ENCODE peak calls at places on chromosome 12, in five cellular contexts. H, P, G, Z and I are unnamed samples.

GRCh38 chr12:77256924-77257323 is 191.6 kb upstream of the E2F7 start:
- DNase-seq in Z (no peak), P (no peak), H (peak; percentile 11), G (no peak), I (no peak)

GRCh38 chr12:79275631-79276030 is 411.1 kb downstream of the SYT1 start:
- DNase-seq in H (peak; percentile 29), P (no peak), Z (no peak), G (no peak), I (no peak)

GRCh38 chr12:19431407-19432308 is 7.6 kb upstream of the AEBP2 start:
- DNase-seq in H (peak; percentile 87), P (no peak), G (no peak), Z (no peak), I (no peak)

GRCh38 chr12:63103489-63104131 is 47.4 kb downstream of the AVPR1A start:
- DNase-seq in H (no peak), G (peak; percentile 46), P (no peak), Z (no peak), I (peak; percentile 8)

GRCh38 chr12:64696065-64696741 is 63.0 kb downstream of the GNS start:
- DNase-seq in G (peak; percentile 37), Z (no peak), H (no peak), P (no peak), I (peak; percentile 27)

GRCh38 chr12:9647825-9648700 is 21.4 kb upstream of the CLEC2D start:
- DNase-seq in G (peak; percentile 91), P (peak; percentile 93), H (peak; percentile 71), Z (peak; percentile 68), I (peak; percentile 86)

GRCh38 chr12:21818627-21819026 is 44.1 kb upstream of the KCNJ8 start:
- DNase-seq in G (no peak), H (peak; percentile 46), Z (no peak), P (no peak), I (no peak)

GRCh38 chr12:124568431-124569374 is 1.3 kb upstream of the NCOR2 start:
- DNase-seq in G (peak; percentile 80), Z (peak; percentile 67), P (peak; percentile 92), H (peak; percentile 94), I (peak; percentile 78)

GRCh38 chr12:78403136-78403535 is 461.4 kb upstream of the SYT1 start:
- DNase-seq in Z (no peak), P (no peak), H (peak; percentile 94), G (no peak), I (peak; percentile 16)

GRCh38 chr12:106794369-106794768 is 19.9 kb downstream of the RIC8B start:
- DNase-seq in G (no peak), Z (no peak), H (peak; percentile 22), P (no peak), I (no peak)

GRCh38 chr12:1845427-1845826 is 25.1 kb downstream of the LRTM2 start:
- DNase-seq in G (no peak), P (no peak), Z (peak; percentile 3), H (no peak), I (no peak)

GRCh38 chr12:38890102-38890501 is 15.3 kb downstream of the CPNE8 start:
- DNase-seq in P (no peak), G (peak; percentile 11), H (peak; percentile 1), Z (no peak), I (peak; percentile 7)

GRCh38 chr12:108854453-108855283 is 2.7 kb downstream of the SSH1 start:
- DNase-seq in Z (no peak), G (peak; percentile 43), P (peak; percentile 76), H (peak; percentile 100), I (no peak)

GRCh38 chr12:117680311-117680710 is 288.5 kb downstream of the KSR2 start:
- DNase-seq in Z (no peak), G (no peak), H (peak; percentile 53), P (no peak), I (no peak)

GRCh38 chr12:89844539-89844938 is 135.9 kb upstream of the ATP2B1 start:
- DNase-seq in H (no peak), Z (no peak), G (no peak), P (no peak), I (no peak)

GRCh38 chr12:8644345-8645248 is 18.0 kb downstream of the MFAP5 start:
- DNase-seq in H (no peak), P (no peak), Z (no peak), G (no peak), I (no peak)

GRCh38 chr12:91777268-91777997 is 368.2 kb downstream of the BTG1 start:
- DNase-seq in P (no peak), G (peak; percentile 39), H (peak; percentile 37), Z (no peak), I (no peak)

GRCh38 chr12:1907652-1908611 is 10.5 kb downstream of the CACNA2D4 start:
- DNase-seq in P (peak; percentile 49), G (peak; percentile 3), Z (no peak), H (no peak), I (no peak)

GRCh38 chr12:112941528-112942335 is 3.5 kb downstream of the OAS3 start:
- DNase-seq in P (no peak), G (no peak), H (no peak), Z (no peak), I (peak; percentile 48)

GRCh38 chr12:111789779-111790178 is 23.0 kb downstream of the ALDH2 start:
- DNase-seq in Z (no peak), G (no peak), P (no peak), H (no peak), I (no peak)

GRCh38 chr12:53733051-53733812 is 6.0 kb upstream of the CALCOCO1 start:
- DNase-seq in Z (no peak), G (no peak), H (peak; percentile 61), P (no peak), I (no peak)

GRCh38 chr12:33438890-33439586 is 581 bp downstream of the SYT10 start:
- DNase-seq in H (no peak), P (no peak), G (peak; percentile 23), Z (no peak), I (peak; percentile 27)

GRCh38 chr12:116604883-116605641 is 45.9 kb downstream of the MAP1LC3B2 start:
- DNase-seq in Z (no peak), G (no peak), P (no peak), H (no peak), I (no peak)

GRCh38 chr12:117148642-117149041 is 41.6 kb downstream of the FBXO21 start:
- DNase-seq in Z (no peak), H (peak; percentile 36), P (no peak), G (no peak), I (no peak)

GRCh38 chr12:44930972-44931600 is 55.0 kb upstream of the NELL2 start:
- DNase-seq in H (peak; percentile 34), G (peak; percentile 88), Z (no peak), P (no peak), I (peak; percentile 34)

GRCh38 chr12:30754383-30754749 is 385 bp downstream of the CAPRIN2 start:
- DNase-seq in P (no peak), G (no peak), H (peak; percentile 5), Z (no peak), I (no peak)

GRCh38 chr12:113399490-113399889 is 4.2 kb downstream of the SDS start:
- DNase-seq in G (no peak), P (no peak), Z (no peak), H (no peak), I (no peak)

GRCh38 chr12:80053048-80053790 is 46.1 kb upstream of the OTOGL start:
- DNase-seq in G (no peak), H (peak; percentile 96), P (peak; percentile 89), Z (peak; percentile 44), I (peak; percentile 1)

GRCh38 chr12:31922341-31923062 is 36.7 kb upstream of the RESF1 start:
- DNase-seq in Z (no peak), G (no peak), H (peak; percentile 60), P (no peak), I (no peak)

GRCh38 chr12:124392991-124393790 is 98.3 kb downstream of the RFLNA start:
- DNase-seq in G (peak; percentile 45), P (peak; percentile 96), Z (peak; percentile 77), H (peak; percentile 53), I (peak; percentile 92)

GRCh38 chr12:120234643-120235368 is 30.7 kb downstream of the PXN start:
- DNase-seq in H (peak; percentile 97), Z (peak; percentile 79), G (peak; percentile 91), P (peak; percentile 95), I (peak; percentile 67)

GRCh38 chr12:5665615-5666014 is 233.7 kb downstream of the NTF3 start:
- DNase-seq in P (no peak), H (peak; percentile 72), G (no peak), Z (no peak), I (no peak)

DNA sequence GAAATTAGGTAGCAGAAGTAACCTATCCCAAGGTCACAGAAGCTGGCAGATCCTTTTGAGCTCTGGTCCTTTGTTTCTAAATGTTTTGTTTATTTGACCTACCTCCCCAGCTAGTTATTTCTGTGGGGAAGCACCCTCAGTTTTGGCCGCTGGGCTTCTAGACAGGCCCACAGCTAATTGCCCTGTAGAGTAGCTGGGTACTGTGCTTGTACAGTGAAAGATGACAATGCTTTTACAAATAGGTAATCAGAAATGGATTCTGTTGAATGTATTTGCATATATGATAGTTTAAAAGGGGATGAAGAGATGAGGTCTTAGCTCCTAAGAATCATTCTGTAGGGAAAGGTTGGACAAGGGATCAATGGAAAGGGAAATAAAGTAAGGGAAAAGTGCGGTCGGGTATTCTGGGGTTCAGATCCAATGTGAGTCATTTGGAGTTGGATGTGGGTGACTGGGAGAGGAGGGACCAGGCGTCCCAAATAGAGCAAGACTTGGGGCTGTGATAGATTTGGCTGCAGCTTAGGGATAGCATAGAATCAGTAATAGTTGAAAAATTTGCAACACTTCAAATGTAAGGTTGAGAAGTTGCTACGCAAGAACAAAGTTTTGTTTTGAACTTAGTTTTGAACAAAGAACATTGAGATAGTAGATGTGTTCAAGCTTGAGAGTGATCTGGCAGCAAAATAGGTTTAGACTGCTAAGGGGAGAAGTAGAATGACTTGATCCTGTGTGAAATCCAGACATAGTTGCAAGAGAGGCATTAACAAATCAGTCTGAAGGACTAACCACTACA is 3.7 kb downstream of the NUDT4 start:
- DNase-seq in G (no peak), Z (no peak), P (no peak), H (peak; percentile 22), I (no peak)
- H3K27ac ChIP-seq in G (peak overlapping the region; percentile 94), Z (peak overlapping the region; percentile 10), P (peak overlapping the region; percentile 85), H (peak overlapping the region; percentile 93), I (peak overlapping the region; percentile 88)

GRCh38 chr12:58873496-58873895 is 46.8 kb downstream of the LRIG3 start:
- DNase-seq in Z (no peak), H (peak; percentile 93), G (no peak), P (no peak), I (no peak)

GRCh38 chr12:58877243-58877743 is 43.0 kb downstream of the LRIG3 start:
- DNase-seq in Z (peak; percentile 29), H (peak; percentile 100), P (no peak), G (peak; percentile 35), I (no peak)

DNA sequence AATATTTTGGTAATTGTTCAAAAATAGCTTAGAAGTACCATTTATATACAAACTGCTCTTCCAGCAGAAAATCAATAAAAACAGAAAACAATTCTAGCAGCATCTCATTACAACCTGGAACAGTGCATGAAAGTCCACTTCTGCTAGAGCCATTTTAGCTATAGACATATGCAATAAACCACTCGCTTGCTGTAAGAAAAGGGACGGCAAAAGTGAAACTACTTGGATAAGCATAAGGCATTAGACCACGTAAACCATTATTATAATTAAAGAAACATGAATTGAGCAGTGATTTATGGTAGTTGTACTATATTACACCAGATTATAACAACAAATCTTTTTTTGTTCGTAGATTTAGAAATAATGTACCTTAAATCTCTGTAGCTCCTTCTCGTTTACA is 48.7 kb downstream of the LRIG3 start:
- DNase-seq in Z (no peak), G (no peak), P (no peak), H (no peak), I (no peak)
- H3K4me3 ChIP-seq in Z (no peak overlapping the region), G (no peak overlapping the region), P (peak overlapping the region; percentile 15), H (no peak overlapping the region), I (peak overlapping the region; percentile 52)

GRCh38 chr12:15575797-15576560 is 213.2 kb downstream of the EPS8 start:
- DNase-seq in P (no peak), H (peak; percentile 23), G (no peak), Z (no peak), I (no peak)
- H3K27ac ChIP-seq in P (no peak overlapping the region), H (no peak overlapping the region), G (no peak overlapping the region), Z (no peak overlapping the region), I (no peak overlapping the region)

GRCh38 chr12:110431957-110432587 is 18.1 kb downstream of the ARPC3 start:
- DNase-seq in Z (no peak), H (no peak), P (peak; percentile 63), G (no peak), I (no peak)
- H3K4me3 ChIP-seq in Z (peak overlapping the region; percentile 17), H (no peak overlapping the region), P (peak overlapping the region; percentile 56), G (no peak overlapping the region), I (no peak overlapping the region)